ENCODE peak calls at places on chromosome 9, in five cellular contexts. L is Ammon's horn, S is cardiac muscle cell, R is neural crest cell, M is hippocampal formation. Y is an unnamed sample.

GRCh38 chr9:116234091-116234490 is 80.5 kb downstream of the PAPPA start:
- DNase-seq in L (no peak), M (no peak), R (no peak), S (peak), Y (no peak)

GRCh38 chr9:114316605-114317230 is 6.2 kb upstream of the ORM1 start:
- DNase-seq in M (no peak), S (no peak), R (no peak), L (no peak), Y (no peak)

GRCh38 chr9:114389612-114390368 is 2.0 kb upstream of the AKNA start:
- DNase-seq in S (no peak), L (no peak), R (no peak), M (no peak), Y (no peak)

GRCh38 chr9:14554866-14555265 is 138.4 kb downstream of the ZDHHC21 start:
- DNase-seq in R (no peak), M (no peak), L (no peak), S (peak), Y (no peak)

GRCh38 chr9:72633966-72634365 is 112.6 kb downstream of the TMC1 start:
- DNase-seq in R (no peak), M (no peak), L (no peak), S (peak), Y (no peak)

GRCh38 chr9:129379181-129379836 is 201.2 kb upstream of the IER5L start:
- DNase-seq in M (no peak), L (no peak), R (no peak), S (no peak), Y (no peak)

GRCh38 chr9:117714282-117714681 is 10.1 kb downstream of the TLR4 start:
- DNase-seq in R (no peak), S (no peak), L (no peak), M (no peak), Y (peak)

GRCh38 chr9:133582501-133583045 is 26.6 kb downstream of the FAM163B start:
- DNase-seq in L (no peak), M (no peak), S (no peak), R (no peak), Y (no peak)

GRCh38 chr9:133945314-133945975 is 46.7 kb downstream of the VAV2 start:
- DNase-seq in R (no peak), L (no peak), M (no peak), S (no peak), Y (no peak)

GRCh38 chr9:133428579-133429215 is 6.5 kb downstream of the ADAMTS13 start:
- DNase-seq in S (peak), M (no peak), L (no peak), R (no peak), Y (peak)

GRCh38 chr9:91714020-91714721 is 235.9 kb downstream of the ROR2 start:
- DNase-seq in M (peak), L (peak), R (peak), S (peak), Y (peak)

GRCh38 chr9:19229725-19230355 is 653 bp upstream of the DENND4C start:
- DNase-seq in L (no peak), S (no peak), M (no peak), R (peak), Y (no peak)

GRCh38 chr9:128124451-128124850 is 3.1 kb downstream of the PTGES2 start:
- DNase-seq in M (no peak), S (no peak), R (no peak), L (no peak), Y (no peak)

GRCh38 chr9:8652282-8652681 is 852.7 kb upstream of the DMAC1 start:
- DNase-seq in S (no peak), R (no peak), L (peak), M (no peak), Y (no peak)

GRCh38 chr9:99026956-99027298 is 78.0 kb upstream of the TGFBR1 start:
- DNase-seq in L (no peak), M (no peak), R (no peak), S (no peak), Y (no peak)

GRCh38 chr9:103617046-103617445 is 477.1 kb upstream of the SMC2 start:
- DNase-seq in S (no peak), R (no peak), L (peak), M (no peak), Y (no peak)

GRCh38 chr9:15999422-16000339 is 446.8 kb downstream of the CCDC171 start:
- DNase-seq in L (no peak), M (no peak), S (peak), R (no peak), Y (no peak)

GRCh38 chr9:78909566-78909965 is 612.6 kb downstream of the PSAT1 start:
- DNase-seq in R (no peak), S (no peak), L (no peak), M (no peak), Y (no peak)

GRCh38 chr9:125433461-125434001 is 171.9 kb downstream of the GAPVD1 start:
- DNase-seq in S (peak), R (no peak), L (no peak), M (no peak), Y (no peak)